ENCODE peak calls at places on chromosomes 2 and 18, in nine cellular contexts. E, Q, R, A, K, J, O, L and P are unnamed samples.

GRCh38 chr2:191023235-191023679 is 9.3 kb upstream of the STAT1 start:
- DNase-seq in J (no peak), R (no peak), K (no peak), Q (no peak), E (no peak), A (no peak), O (no peak), L (no peak), P (no peak)

GRCh38 chr18:34092796-34093195 is 131.9 kb downstream of the NOL4 start:
- DNase-seq in O (no peak), K (no peak), L (no peak), A (no peak), R (no peak), J (no peak), E (no peak), Q (no peak), P (no peak)

GRCh38 chr2:241070361-241070760 is 31.7 kb downstream of the MTERF4 start:
- DNase-seq in E (no peak), K (no peak), O (no peak), L (no peak), R (no peak), Q (no peak), J (peak), A (no peak), P (no peak)

GRCh38 chr2:46306320-46306719 is 9.1 kb downstream of the EPAS1 start:
- DNase-seq in E (peak), J (no peak), Q (no peak), O (no peak), A (peak), R (peak), L (peak), K (no peak), P (no peak)

GRCh38 chr2:42141687-42142475 is 27.3 kb upstream of the EML4 start:
- DNase-seq in A (peak), O (peak), J (peak), K (peak), Q (no peak), E (peak), R (peak), L (peak), P (peak)

GRCh38 chr2:59905731-59906130 is 647.7 kb downstream of the BCL11A start:
- DNase-seq in O (no peak), E (no peak), R (no peak), J (no peak), Q (peak), A (no peak), K (no peak), L (no peak), P (no peak)

GRCh38 chr2:188813315-188813714 is 160.9 kb upstream of the COL3A1 start:
- DNase-seq in J (no peak), R (peak), L (peak), E (peak), A (peak), K (no peak), Q (no peak), O (no peak), P (no peak)

GRCh38 chr2:3102915-3103569 is 274.6 kb downstream of the EIPR1 start:
- DNase-seq in J (no peak), O (no peak), L (no peak), E (no peak), Q (no peak), R (no peak), K (no peak), A (no peak), P (peak)

GRCh38 chr2:215454519-215454918 is 18.7 kb upstream of the FN1 start:
- DNase-seq in E (peak), L (peak), Q (peak), J (no peak), A (peak), O (no peak), R (peak), K (peak), P (no peak)

GRCh38 chr2:164622338-164623106 is 1.2 kb upstream of the GRB14 start:
- DNase-seq in K (peak), O (peak), J (no peak), L (no peak), Q (no peak), A (no peak), E (no peak), R (no peak), P (no peak)

GRCh38 chr18:39238951-39239350 is 1673.4 kb upstream of the CELF4 start:
- DNase-seq in Q (no peak), L (no peak), K (no peak), A (no peak), E (no peak), R (no peak), O (no peak), J (no peak), P (no peak)

GRCh38 chr18:55375930-55376329 is 212.1 kb downstream of the TCF4 start:
- DNase-seq in E (no peak), K (no peak), R (no peak), A (no peak), J (no peak), Q (peak), O (no peak), L (no peak), P (no peak)

GRCh38 chr2:62774555-62775366 is 69.2 kb downstream of the EHBP1 start:
- DNase-seq in Q (peak), E (peak), K (peak), O (no peak), J (peak), A (peak), R (peak), L (peak), P (no peak)

GRCh38 chr2:171158790-171159325 is 1.8 kb downstream of the TLK1 start:
- DNase-seq in A (no peak), Q (peak), E (no peak), L (no peak), K (peak), O (no peak), R (peak), J (no peak), P (no peak)

GRCh38 chr18:48567388-48567787 is 28.6 kb downstream of the CTIF start:
- DNase-seq in Q (no peak), E (no peak), R (no peak), K (no peak), A (no peak), O (peak), J (no peak), L (no peak), P (no peak)

GRCh38 chr2:151297882-151298281 is 8.4 kb upstream of the NMI start:
- DNase-seq in K (no peak), O (no peak), A (peak), R (peak), Q (peak), L (no peak), J (no peak), E (no peak), P (no peak)

GRCh38 chr2:69191672-69192071 is 178.7 kb downstream of the ANTXR1 start:
- DNase-seq in Q (no peak), J (no peak), O (no peak), A (no peak), R (no peak), L (no peak), E (no peak), K (no peak), P (no peak)

GRCh38 chr18:7164610-7165009 is 47.0 kb upstream of the LAMA1 start:
- DNase-seq in Q (no peak), A (peak), E (no peak), L (no peak), R (peak), K (peak), J (no peak), O (no peak), P (peak)
- TF ChIP-seq CTCF in Q (peak), A (peak), E (peak), L (peak), R (peak), K (peak), J (no peak), O (peak), P (peak)

GRCh38 chr2:153101187-153101586 is 377.4 kb downstream of the RPRM start:
- DNase-seq in Q (no peak), R (no peak), L (no peak), E (no peak), K (no peak), J (peak), A (peak), O (no peak), P (no peak)
- H3K4me3 ChIP-seq in Q (no peak), R (no peak), L (no peak), E (no peak), K (no peak), J (no peak), A (no peak), O (no peak), P (no peak)

GRCh38 chr18:59996370-59996966 is 96.7 kb downstream of the PMAIP1 start:
- DNase-seq in Q (peak), L (peak), K (peak), R (peak), A (peak), E (peak), O (no peak), J (no peak), P (no peak)
- TF ChIP-seq CTCF in Q (peak), L (peak), K (peak), R (peak), A (peak), E (peak), O (peak), J (no peak), P (no peak)

GRCh38 chr2:27372937-27373336 is 2.5 kb downstream of the SNX17 start:
- DNase-seq in K (no peak), Q (no peak), J (no peak), A (no peak), E (no peak), L (no peak), O (no peak), R (peak), P (no peak)

GRCh38 chr2:27370816-27371620 is 602 bp downstream of the SNX17 start:
- DNase-seq in K (no peak), L (peak), Q (peak), J (peak), A (peak), E (peak), O (peak), R (peak), P (no peak)

GRCh38 chr2:27369471-27370025 is 590 bp downstream of the EIF2B4 start:
- DNase-seq in A (peak), Q (no peak), L (peak), K (no peak), R (peak), E (peak), O (no peak), J (no peak), P (no peak)

GRCh38 chr2:27375513-27376099 is 4.9 kb downstream of the ZNF513 start:
- DNase-seq in Q (no peak), A (no peak), E (no peak), O (no peak), R (no peak), L (no peak), K (no peak), J (no peak), P (no peak)

GRCh38 chr2:27370026-27370815 is at the start of the genes EIF2B4 and SNX17:
- DNase-seq in L (peak), J (peak), Q (peak), O (peak), A (peak), R (peak), E (peak), K (peak), P (peak)
- H3K4me3 ChIP-seq in L (peak), J (peak), Q (peak), O (peak), A (peak), R (peak), E (peak), K (peak), P (peak)

GRCh38 chr18:8478166-8478967 is 130.9 kb upstream of the RAB12 start:
- DNase-seq in J (peak), A (peak), L (peak), Q (peak), E (peak), K (peak), O (peak), R (peak), P (no peak)

GRCh38 chr18:8478968-8479370 is 130.3 kb upstream of the RAB12 start:
- DNase-seq in L (no peak), E (no peak), K (no peak), Q (no peak), R (no peak), O (no peak), A (no peak), J (no peak), P (no peak)

GRCh38 chr18:8479826-8480225 is 129.4 kb upstream of the RAB12 start:
- DNase-seq in K (no peak), O (no peak), A (no peak), J (no peak), R (no peak), L (no peak), Q (no peak), E (no peak), P (no peak)

GRCh38 chr18:8477615-8478014 is 131.6 kb upstream of the RAB12 start:
- DNase-seq in R (no peak), L (no peak), J (no peak), Q (no peak), A (no peak), O (no peak), E (no peak), K (no peak), P (no peak)

GRCh38 chr18:8480506-8481328 is 128.5 kb upstream of the RAB12 start:
- DNase-seq in A (peak), O (peak), L (peak), J (peak), R (peak), K (peak), Q (peak), E (peak), P (no peak)
- TF ChIP-seq CTCF in A (peak), O (peak), L (peak), J (peak), R (peak), K (peak), Q (peak), E (peak), P (peak)

GRCh38 chr2:211390506-211390905 is 834.1 kb downstream of the CPS1 start:
- DNase-seq in R (no peak), K (peak), A (no peak), L (no peak), O (no peak), J (no peak), E (no peak), Q (no peak), P (no peak)
- H3K4me3 ChIP-seq in R (no peak), K (no peak), A (no peak), L (no peak), O (no peak), J (no peak), E (no peak), Q (no peak), P (no peak)